ENCODE peak calls at places on chromosomes 6 and 20, in nine cellular contexts. C is transverse colon, S is prostate gland, T is GM23338, W is SK-N-MC, K is GM12891, E is HepG2, P is spleen, Y is sigmoid colon. I is an unnamed sample.

GRCh38 chr6:159654483-159655098 is 38.5 kb downstream of the SOD2 start:
- DNase-seq in S (no peak), C (no peak), Y (no peak), E (peak), W (peak), T (peak), K (peak), P (no peak), I (peak)

GRCh38 chr20:62741701-62742491 is 33.3 kb downstream of the NTSR1 start:
- DNase-seq in K (no peak), W (no peak), P (peak), Y (no peak), E (no peak), T (no peak), S (no peak), C (no peak), I (no peak)

GRCh38 chr6:135936606-135937005 is 85.1 kb downstream of the PDE7B start:
- DNase-seq in E (no peak), S (no peak), P (no peak), C (no peak), T (no peak), K (no peak), Y (no peak), W (no peak), I (peak)

GRCh38 chr6:80235647-80236046 is 129.2 kb downstream of the BCKDHB start:
- DNase-seq in S (no peak), T (no peak), P (no peak), E (no peak), C (no peak), W (no peak), Y (no peak), K (no peak), I (no peak)

GRCh38 chr6:157432231-157432630 is 51.2 kb downstream of the ZDHHC14 start:
- DNase-seq in E (no peak), P (no peak), C (no peak), S (no peak), Y (no peak), W (no peak), K (no peak), T (no peak), I (no peak)

GRCh38 chr20:63696628-63697356 is at the start of gene TNFRSF6B:
- DNase-seq in W (no peak), C (peak), T (no peak), K (peak), E (no peak), P (peak), S (no peak), Y (peak), I (peak)

GRCh38 chr20:13205848-13206434 is 15.1 kb upstream of the ISM1 start:
- DNase-seq in C (no peak), W (no peak), T (no peak), K (no peak), P (no peak), E (no peak), Y (no peak), S (no peak), I (no peak)

GRCh38 chr6:37251211-37251610 is 6.4 kb upstream of the TBC1D22B start:
- DNase-seq in K (no peak), C (no peak), P (no peak), W (no peak), Y (no peak), T (no peak), S (no peak), E (no peak), I (peak)

GRCh38 chr6:37493047-37493995 is 6.4 kb downstream of the CCDC167 start:
- DNase-seq in S (no peak), E (no peak), K (no peak), P (no peak), T (peak), Y (no peak), C (no peak), W (no peak), I (no peak)

GRCh38 chr6:88910922-88911778 is 52.3 kb downstream of the RNGTT start:
- DNase-seq in P (no peak), E (no peak), S (no peak), W (no peak), C (no peak), K (no peak), Y (no peak), T (no peak), I (peak)

GRCh38 chr6:21601341-21601740 is 7.8 kb downstream of the SOX4 start:
- DNase-seq in T (peak), S (no peak), Y (no peak), W (no peak), E (no peak), P (no peak), K (no peak), C (no peak), I (peak)

GRCh38 chr6:28675600-28675999 is 149.9 kb downstream of the GPX5 start:
- DNase-seq in W (no peak), C (no peak), P (no peak), Y (no peak), K (no peak), E (peak), T (no peak), S (no peak), I (no peak)

GRCh38 chr6:53065266-53066058 is at the start of gene FBXO9:
- DNase-seq in Y (peak), S (peak), W (no peak), T (peak), K (peak), E (peak), C (peak), P (peak), I (peak)

GRCh38 chr6:135221505-135221904 is 40.4 kb downstream of the MYB start:
- DNase-seq in P (no peak), Y (no peak), K (no peak), E (no peak), C (no peak), S (no peak), W (no peak), T (no peak), I (no peak)

GRCh38 chr20:46978871-46979536 is 84.4 kb downstream of the EYA2 start:
- DNase-seq in S (no peak), E (no peak), C (no peak), W (no peak), Y (no peak), T (no peak), P (no peak), K (no peak), I (no peak)

GRCh38 chr6:38846844-38847243 is 131.7 kb downstream of the DNAH8 start:
- DNase-seq in P (no peak), E (no peak), C (no peak), S (no peak), K (no peak), Y (no peak), W (no peak), T (no peak), I (no peak)

GRCh38 chr20:25248501-25249172 is 752 bp downstream of the PYGB start:
- DNase-seq in E (no peak), P (no peak), S (no peak), Y (peak), W (no peak), T (peak), K (peak), C (peak), I (peak)

GRCh38 chr6:72348926-72349325 is 272.9 kb upstream of the KCNQ5 start:
- DNase-seq in C (no peak), S (no peak), W (no peak), T (no peak), K (no peak), Y (no peak), P (no peak), E (no peak), I (no peak)

GRCh38 chr6:7258231-7258763 is 54.7 kb downstream of the SSR1 start:
- DNase-seq in E (no peak), S (no peak), C (no peak), P (peak), W (no peak), Y (peak), K (no peak), T (no peak), I (no peak)

GRCh38 chr6:42709871-42710270 is 12.5 kb downstream of the PRPH2 start:
- DNase-seq in W (no peak), K (no peak), E (no peak), P (no peak), C (no peak), S (no peak), Y (no peak), T (no peak), I (no peak)

GRCh38 chr6:165986647-165987482 is 180.8 kb downstream of the TBXT start:
- DNase-seq in C (no peak), S (no peak), T (peak), E (no peak), Y (peak), K (no peak), W (no peak), P (no peak), I (no peak)

GRCh38 chr6:133512410-133513016 is 271.4 kb downstream of the EYA4 start:
- DNase-seq in Y (no peak), C (peak), E (peak), T (peak), W (no peak), K (no peak), P (no peak), S (peak), I (peak)

GRCh38 chr6:92979281-92979680 is 440.1 kb downstream of the EPHA7 start:
- DNase-seq in P (no peak), C (no peak), S (no peak), Y (no peak), K (no peak), E (no peak), T (no peak), W (no peak), I (peak)

GRCh38 chr6:70221025-70221714 is 81.7 kb downstream of the COL9A1 start:
- DNase-seq in Y (no peak), W (no peak), C (no peak), K (peak), E (peak), P (no peak), T (peak), S (no peak), I (peak)

GRCh38 chr20:62466071-62466760 is 9.6 kb downstream of the GATA5 start:
- DNase-seq in E (no peak), K (no peak), P (no peak), C (no peak), W (no peak), S (no peak), Y (no peak), T (no peak), I (no peak)

GRCh38 chr6:168562576-168563151 is 121.7 kb downstream of the SMOC2 start:
- DNase-seq in P (no peak), C (no peak), Y (no peak), K (no peak), E (no peak), S (no peak), W (no peak), T (no peak), I (no peak)

GRCh38 chr6:45548657-45549515 is 171.2 kb upstream of the SUPT3H start:
- DNase-seq in T (no peak), Y (no peak), C (peak), K (no peak), E (no peak), P (no peak), S (no peak), W (no peak), I (no peak)

GRCh38 chr6:41768545-41769308 is 11.0 kb downstream of the FRS3 start:
- DNase-seq in S (peak), T (no peak), E (peak), C (peak), K (no peak), P (no peak), Y (no peak), W (no peak), I (no peak)

GRCh38 chr6:168124161-168124560 is 45.1 kb upstream of the FRMD1 start:
- DNase-seq in Y (peak), S (no peak), C (no peak), W (no peak), E (no peak), P (no peak), K (no peak), T (no peak), I (no peak)

GRCh38 chr6:168865-169455 is 123.3 kb upstream of the DUSP22 start:
- DNase-seq in C (no peak), W (peak), K (no peak), S (no peak), E (peak), T (peak), P (no peak), Y (no peak), I (peak)

GRCh38 chr20:59994697-59995122 is 36.5 kb downstream of the CDH26 start:
- DNase-seq in T (peak), W (no peak), K (no peak), C (peak), S (peak), Y (no peak), P (no peak), E (no peak), I (no peak)

GRCh38 chr20:5065489-5066383 is 54.0 kb downstream of the PCNA start:
- DNase-seq in S (no peak), T (no peak), W (no peak), E (peak), K (no peak), Y (peak), P (peak), C (peak), I (peak)

GRCh38 chr20:37339208-37339607 is 6.7 kb upstream of the SRC start:
- DNase-seq in K (no peak), S (no peak), W (no peak), C (no peak), T (no peak), Y (no peak), P (no peak), E (no peak), I (no peak)

GRCh38 chr20:37335642-37336368 is 10.1 kb upstream of the SRC start:
- DNase-seq in T (no peak), C (peak), P (peak), Y (peak), K (peak), E (peak), W (no peak), S (no peak), I (no peak)

GRCh38 chr20:37337208-37337955 is 8.6 kb upstream of the SRC start:
- DNase-seq in T (no peak), P (peak), K (no peak), E (peak), C (no peak), W (no peak), Y (no peak), S (no peak), I (no peak)

GRCh38 chr20:37334450-37334849 is 11.5 kb upstream of the SRC start:
- DNase-seq in T (no peak), S (no peak), P (no peak), Y (no peak), W (no peak), C (no peak), E (no peak), K (no peak), I (no peak)

GRCh38 chr20:37336369-37337207 is 9.4 kb upstream of the SRC start:
- DNase-seq in Y (peak), K (peak), P (peak), S (no peak), C (peak), W (no peak), E (no peak), T (peak), I (no peak)
- TF ChIP-seq POLR2AphosphoS5 in Y (no peak), K (no peak), P (peak), S (no peak), C (no peak), W (no peak), E (no peak), T (no peak), I (no peak)

GRCh38 chr6:148507774-148508173 is 165.1 kb downstream of the SASH1 start:
- DNase-seq in P (no peak), K (no peak), E (no peak), Y (peak), S (no peak), W (no peak), C (no peak), T (no peak), I (no peak)

GRCh38 chr6:148508401-148509151 is 165.9 kb downstream of the SASH1 start:
- DNase-seq in P (no peak), K (no peak), E (no peak), C (no peak), S (no peak), W (no peak), Y (no peak), T (peak), I (peak)

GRCh38 chr6:148509152-148509571 is 166.5 kb downstream of the SASH1 start:
- DNase-seq in W (no peak), C (no peak), K (no peak), S (no peak), E (no peak), Y (no peak), T (no peak), P (no peak), I (no peak)

GRCh38 chr6:148513145-148514071 is 170.8 kb downstream of the SASH1 start:
- DNase-seq in S (no peak), K (no peak), P (no peak), E (no peak), T (peak), W (no peak), Y (no peak), C (no peak), I (no peak)

DNA sequence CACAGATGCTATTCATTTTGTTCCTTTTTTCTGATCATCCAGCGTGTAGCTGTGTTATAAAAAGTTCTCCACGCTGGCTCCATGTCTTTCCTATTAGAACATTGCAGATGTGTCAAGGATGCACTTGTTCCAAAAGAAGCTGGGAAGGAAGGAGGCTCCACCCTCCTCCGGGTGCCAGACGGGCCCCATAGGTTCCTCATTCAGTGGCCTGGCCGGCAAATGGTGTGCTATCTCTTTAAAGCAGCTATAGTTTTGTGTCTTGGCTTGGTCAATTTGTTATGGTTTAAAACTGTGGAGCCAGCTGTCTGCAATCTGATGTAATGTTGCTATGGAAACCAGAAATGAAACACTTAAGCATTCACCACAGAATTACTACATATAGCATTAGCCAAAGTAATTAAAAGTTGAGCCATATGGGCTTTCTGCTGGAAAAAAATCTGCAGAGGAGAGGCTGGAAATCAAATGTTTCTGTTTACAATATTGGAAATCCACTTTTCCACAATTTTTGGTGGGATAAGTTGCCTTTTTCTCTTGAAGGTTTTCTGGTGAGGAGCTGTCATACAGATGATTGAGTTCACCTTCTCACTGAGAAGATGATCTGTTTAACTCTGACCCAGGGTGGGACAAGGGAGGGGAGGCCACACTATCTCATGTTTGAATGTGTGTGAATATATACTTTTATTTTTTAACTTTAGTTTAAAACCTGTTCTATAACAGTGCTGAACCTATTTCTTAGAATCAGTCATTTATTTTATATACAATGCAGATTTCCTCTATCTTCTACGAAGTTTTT is 167.3 kb downstream of the SASH1 start:
- DNase-seq in E (no peak), Y (peak), T (no peak), K (no peak), W (peak), S (no peak), P (no peak), C (peak), I (peak)
- TF ChIP-seq POLR2AphosphoS5 in E (no peak), Y (peak), T (no peak), K (no peak), W (peak), S (no peak), P (no peak), C (peak), I (no peak)

DNA sequence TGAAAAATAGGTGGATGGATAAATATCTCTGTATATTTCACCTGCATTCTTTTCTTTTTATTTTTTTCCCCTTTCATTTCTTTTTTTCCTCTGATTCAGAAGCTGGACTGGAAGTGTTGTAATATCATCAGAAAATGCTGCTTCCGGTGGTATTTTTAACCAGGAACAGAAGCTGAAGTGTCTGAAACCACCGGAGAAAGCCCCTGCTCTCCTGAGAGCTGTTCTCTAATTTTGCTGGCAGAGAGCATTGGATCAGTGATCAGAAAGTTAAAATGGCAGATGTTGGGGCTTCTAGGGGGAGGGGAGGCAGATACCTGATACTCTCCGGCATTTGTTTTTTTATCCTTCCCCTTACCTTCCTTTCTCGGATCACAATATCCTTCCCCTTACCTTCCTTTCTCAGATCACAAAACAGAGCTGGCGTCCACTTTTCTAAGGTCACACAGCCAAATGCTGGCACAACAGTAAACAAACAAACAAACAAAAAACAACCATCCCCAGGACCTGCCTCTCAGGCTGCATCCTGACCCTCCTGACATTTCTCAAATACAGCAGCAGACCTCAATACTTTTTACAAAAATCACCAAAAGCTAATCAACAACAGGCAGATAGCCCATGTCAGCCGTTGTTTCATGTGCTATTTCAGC is 143.2 kb upstream of the ZNF217 start:
- DNase-seq in W (no peak), T (peak), C (no peak), E (no peak), Y (no peak), P (no peak), S (no peak), K (peak), I (peak)
- TF ChIP-seq POLR2AphosphoS5 in W (no peak), T (no peak), C (no peak), E (no peak), Y (no peak), P (no peak), S (no peak), K (no peak), I (no peak)

GRCh38 chr6:14765753-14766152 is 480.1 kb upstream of the JARID2 start:
- DNase-seq in C (no peak), P (no peak), Y (no peak), E (no peak), S (no peak), T (no peak), K (no peak), W (no peak), I (no peak)
- TF ChIP-seq POLR2AphosphoS5 in C (no peak), P (no peak), Y (no peak), E (no peak), S (no peak), T (no peak), K (no peak), W (no peak), I (no peak)

GRCh38 chr20:32626407-32626806 is 41.3 kb upstream of the NOL4L start:
- DNase-seq in T (no peak), Y (no peak), E (no peak), P (no peak), K (no peak), S (no peak), C (no peak), W (no peak), I (no peak)

GRCh38 chr20:32629813-32630212 is 43.9 kb downstream of the C20orf203 start:
- DNase-seq in W (no peak), Y (no peak), E (no peak), T (no peak), K (no peak), S (no peak), C (no peak), P (no peak), I (no peak)

GRCh38 chr20:32626859-32627636 is 41.9 kb upstream of the NOL4L start:
- DNase-seq in T (no peak), W (no peak), K (no peak), E (no peak), Y (no peak), C (peak), P (peak), S (no peak), I (no peak)

GRCh38 chr20:32631916-32632460 is 41.8 kb downstream of the C20orf203 start:
- DNase-seq in T (peak), S (no peak), C (no peak), Y (no peak), P (no peak), W (no peak), E (no peak), K (no peak), I (no peak)

GRCh38 chr20:32628960-32629530 is 43.9 kb upstream of the NOL4L start:
- DNase-seq in S (no peak), E (peak), W (no peak), K (no peak), P (no peak), Y (no peak), C (no peak), T (no peak), I (no peak)
- TF ChIP-seq POLR2AphosphoS5 in S (no peak), E (no peak), W (no peak), K (no peak), P (no peak), Y (no peak), C (no peak), T (no peak), I (no peak)